ENCODE peak calls at places on chromosome 7, in four cellular contexts. Y is BJ, U is neural crest cell, C is MCF 10A. D is an unnamed sample.

GRCh38 chr7:153835104-153835503 is 217.1 kb upstream of the DPP6 start:
- DNase-seq in U (no peak), Y (no peak), C (no peak), D (no peak)

GRCh38 chr7:128904381-128905197 is 5.9 kb downstream of the KCP start:
- DNase-seq in U (no peak), C (peak), Y (no peak), D (no peak)

GRCh38 chr7:104231054-104232046 is 23.5 kb upstream of the ORC5 start:
- DNase-seq in Y (no peak), C (peak), U (peak), D (no peak)

GRCh38 chr7:139762886-139763285 is 14.9 kb downstream of the HIPK2 start:
- DNase-seq in C (no peak), U (no peak), Y (no peak), D (peak)

GRCh38 chr7:65441010-65441409 is 67.4 kb downstream of the ZNF92 start:
- DNase-seq in C (peak), U (no peak), Y (peak), D (peak)

GRCh38 chr7:2719007-2719406 is 31.0 kb downstream of the AMZ1 start:
- DNase-seq in Y (no peak), C (peak), U (no peak), D (no peak)

GRCh38 chr7:47000561-47000960 is 581.4 kb downstream of the TNS3 start:
- DNase-seq in C (peak), U (no peak), Y (no peak), D (no peak)

GRCh38 chr7:46811529-46811928 is 770.4 kb downstream of the TNS3 start:
- DNase-seq in C (peak), Y (peak), U (no peak), D (peak)

GRCh38 chr7:6409991-6410693 is 37.6 kb downstream of the DAGLB start:
- DNase-seq in U (no peak), Y (no peak), C (no peak), D (no peak)

GRCh38 chr7:1943933-1944618 is 274.0 kb downstream of the ELFN1 start:
- DNase-seq in U (no peak), Y (no peak), C (no peak), D (no peak)

GRCh38 chr7:16945372-16945771 is 63.6 kb upstream of the AGR3 start:
- DNase-seq in Y (no peak), U (no peak), C (no peak), D (no peak)

GRCh38 chr7:114086491-114086905 is 167.7 kb upstream of the PPP1R3A start:
- DNase-seq in Y (no peak), U (peak), C (no peak), D (no peak)

GRCh38 chr7:116512524-116513188 is 12.2 kb upstream of the CAV1 start:
- DNase-seq in C (peak), U (no peak), Y (no peak), D (no peak)

GRCh38 chr7:146116452-146117219 is at the start of gene CNTNAP2:
- DNase-seq in Y (no peak), C (no peak), U (peak), D (no peak)

GRCh38 chr7:136976504-136977251 is 108.2 kb downstream of the CHRM2 start:
- DNase-seq in C (no peak), U (no peak), Y (peak), D (no peak)

GRCh38 chr7:1021366-1021765 is 23.0 kb upstream of the GPR146 start:
- DNase-seq in Y (no peak), C (no peak), U (no peak), D (no peak)

GRCh38 chr7:738723-739454 is 11.8 kb upstream of the PRKAR1B start:
- DNase-seq in U (no peak), Y (no peak), C (no peak), D (no peak)

GRCh38 chr7:142808802-142809583 is 38.2 kb downstream of the PRSS2 start:
- DNase-seq in Y (no peak), U (no peak), C (peak), D (no peak)

GRCh38 chr7:105003275-105003674 is 10.7 kb upstream of the KMT2E start:
- DNase-seq in Y (no peak), U (no peak), C (peak), D (no peak)

GRCh38 chr7:14305233-14305866 is 315.9 kb upstream of the ETV1 start:
- DNase-seq in C (peak), Y (no peak), U (no peak), D (no peak)

GRCh38 chr7:42237162-42237821 is at the start of gene GLI3:
- DNase-seq in C (peak), U (peak), Y (peak), D (no peak)

GRCh38 chr7:157729566-157729965 is 392.8 kb downstream of the DNAJB6 start:
- DNase-seq in C (no peak), Y (no peak), U (no peak), D (no peak)

GRCh38 chr7:25947669-25948516 is 204.1 kb upstream of the NFE2L3 start:
- DNase-seq in U (no peak), Y (no peak), C (no peak), D (peak)

GRCh38 chr7:110010379-110010778 is 1080.5 kb upstream of the LRRN3 start:
- DNase-seq in C (no peak), U (no peak), Y (no peak), D (no peak)

GRCh38 chr7:142642316-142642715 is 107.0 kb upstream of the PRSS1 start:
- DNase-seq in C (no peak), U (no peak), Y (no peak), D (no peak)

GRCh38 chr7:71329030-71329668 is 197.2 kb downstream of the GALNT17 start:
- DNase-seq in Y (no peak), U (no peak), C (no peak), D (no peak)

GRCh38 chr7:71334541-71334940 is 202.6 kb downstream of the GALNT17 start:
- DNase-seq in C (no peak), U (no peak), Y (no peak), D (no peak)

GRCh38 chr7:71326596-71326995 is 194.7 kb downstream of the GALNT17 start:
- DNase-seq in Y (no peak), U (no peak), C (no peak), D (no peak)

GRCh38 chr7:71327946-71328345 is 196.0 kb downstream of the GALNT17 start:
- DNase-seq in C (no peak), Y (no peak), U (no peak), D (no peak)

DNA sequence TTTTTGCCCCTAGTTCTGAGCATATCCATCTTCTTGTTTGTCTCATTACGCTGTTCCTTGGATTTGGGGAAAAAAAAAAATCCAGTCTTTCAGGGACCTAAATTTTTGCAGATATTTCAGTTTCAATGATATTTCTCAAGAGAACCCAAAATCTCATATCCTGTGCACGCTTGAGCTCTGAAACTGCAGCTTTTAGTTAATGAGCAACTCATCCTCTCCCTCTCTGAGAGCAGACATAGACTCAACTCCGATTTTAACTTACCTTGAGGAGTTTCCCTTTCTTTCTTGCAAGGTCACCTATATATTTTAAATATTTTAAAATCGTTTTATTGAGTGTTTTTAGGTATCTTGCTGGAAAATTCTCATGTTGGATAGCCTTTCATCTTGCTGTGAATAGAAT is 200.3 kb downstream of the GALNT17 start:
- DNase-seq in Y (no peak), C (no peak), U (no peak), D (no peak)
- TF ChIP-seq CTCF in Y (no peak), C (no peak), U (no peak), D (no peak)

GRCh38 chr7:92528188-92528957 is at the start of the genes PEX1 and RBM48:
- DNase-seq in Y (peak), C (peak), U (peak), D (peak)
- TF ChIP-seq CTCF in Y (peak), C (no peak), U (no peak), D (peak)

GRCh38 chr7:44922351-44922694 is 37.0 kb upstream of the PURB start:
- DNase-seq in C (no peak), Y (no peak), U (no peak), D (no peak)
- TF ChIP-seq CTCF in C (no peak), Y (no peak), U (peak), D (no peak)

DNA sequence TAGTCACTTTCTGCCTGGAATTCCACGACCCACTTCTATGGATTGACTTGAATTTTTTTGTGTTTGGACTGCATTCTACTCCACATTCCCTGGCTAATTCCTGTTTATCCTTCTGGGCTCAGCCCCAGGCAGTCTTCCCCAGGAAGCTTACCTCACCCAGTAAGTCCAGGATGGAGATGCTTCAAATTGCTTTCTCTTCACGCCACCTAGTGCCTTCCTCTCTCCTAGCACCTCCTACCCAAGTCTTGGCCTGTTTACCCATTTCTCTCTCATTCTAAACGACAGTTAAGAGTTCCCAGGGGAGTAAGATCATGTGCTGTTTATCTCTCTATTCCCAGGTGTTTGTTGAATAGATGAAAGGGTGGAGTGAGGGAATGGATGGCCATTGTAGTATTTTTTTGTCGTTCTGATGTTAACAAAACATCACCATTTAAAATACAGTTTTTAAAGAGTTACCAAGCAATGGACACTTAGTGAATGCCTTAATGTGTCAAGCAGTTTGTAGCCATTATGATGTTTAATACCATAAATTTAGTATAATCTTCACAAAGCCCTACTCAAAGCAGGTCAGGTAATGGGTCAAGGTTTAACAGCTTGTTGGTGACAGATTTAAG is 45.5 kb upstream of the TARP start:
- DNase-seq in C (peak), U (no peak), Y (peak), D (peak)
- TF ChIP-seq CTCF in C (peak), U (peak), Y (peak), D (peak)

DNA sequence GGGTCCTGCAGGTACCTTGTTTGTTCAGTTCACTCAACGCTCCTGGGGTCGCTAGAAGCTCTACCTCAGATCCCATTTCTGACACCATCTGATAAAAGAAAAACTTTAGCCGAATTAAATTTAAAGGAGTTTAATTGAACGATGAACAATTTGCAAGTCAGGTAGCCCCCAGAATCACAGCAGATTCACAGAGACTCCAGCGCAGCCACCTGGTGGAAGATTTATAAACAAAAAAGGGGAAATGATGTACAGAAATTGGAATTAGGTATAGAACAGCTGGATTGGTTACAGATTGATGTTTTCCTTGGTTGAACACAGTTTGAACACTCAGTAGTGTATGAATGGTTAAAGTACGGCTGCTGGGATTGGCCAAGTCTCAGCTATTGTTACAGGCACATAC is 23.1 kb downstream of the FBXL13 start:
- DNase-seq in Y (no peak), C (no peak), U (no peak), D (no peak)
- TF ChIP-seq CTCF in Y (no peak), C (no peak), U (no peak), D (no peak)

GRCh38 chr7:80883188-80884025 is 35.4 kb downstream of the SEMA3C start:
- DNase-seq in C (peak), U (no peak), Y (peak), D (peak)

GRCh38 chr7:80889525-80889924 is 29.3 kb downstream of the SEMA3C start:
- DNase-seq in Y (no peak), C (no peak), U (no peak), D (no peak)

GRCh38 chr7:80882213-80882801 is 36.5 kb downstream of the SEMA3C start:
- DNase-seq in U (no peak), Y (no peak), C (no peak), D (no peak)

GRCh38 chr7:80884511-80885195 is 34.2 kb downstream of the SEMA3C start:
- DNase-seq in C (no peak), U (no peak), Y (no peak), D (no peak)

DNA sequence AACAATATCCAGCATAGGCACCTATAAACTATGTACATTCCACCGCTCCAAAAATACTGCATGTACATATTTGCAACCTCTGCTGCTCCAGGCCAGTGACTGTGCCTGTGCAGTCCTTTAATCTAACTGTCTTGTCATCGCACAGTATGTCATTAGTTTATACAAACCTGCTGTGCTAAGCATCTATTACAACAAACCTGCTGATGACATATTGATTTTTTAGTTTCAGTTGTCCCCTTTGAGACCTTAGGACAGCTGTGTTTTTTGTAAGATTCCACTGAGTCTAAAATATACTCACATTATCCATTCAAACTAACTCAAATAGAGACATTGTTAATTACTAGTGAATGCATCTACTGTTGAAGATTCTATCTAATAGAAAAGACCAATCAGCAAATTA is 33.1 kb downstream of the SEMA3C start:
- DNase-seq in Y (no peak), C (no peak), U (no peak), D (no peak)
- TF ChIP-seq CTCF in Y (no peak), C (no peak), U (no peak), D (no peak)

GRCh38 chr7:69190738-69191137 is 407.5 kb upstream of the AUTS2 start:
- DNase-seq in U (no peak), Y (no peak), C (no peak), D (no peak)
- TF ChIP-seq CTCF in U (no peak), Y (no peak), C (no peak), D (no peak)

GRCh38 chr7:24480501-24480900 is 92.8 kb upstream of the PALS2 start:
- DNase-seq in Y (no peak), U (no peak), C (no peak), D (no peak)

GRCh38 chr7:24476227-24476626 is 97.0 kb upstream of the PALS2 start:
- DNase-seq in C (no peak), Y (no peak), U (no peak), D (no peak)

GRCh38 chr7:24477376-24477775 is 95.9 kb upstream of the PALS2 start:
- DNase-seq in Y (no peak), C (no peak), U (no peak), D (no peak)

GRCh38 chr7:24475573-24475972 is 97.7 kb upstream of the PALS2 start:
- DNase-seq in U (no peak), Y (no peak), C (no peak), D (no peak)

DNA sequence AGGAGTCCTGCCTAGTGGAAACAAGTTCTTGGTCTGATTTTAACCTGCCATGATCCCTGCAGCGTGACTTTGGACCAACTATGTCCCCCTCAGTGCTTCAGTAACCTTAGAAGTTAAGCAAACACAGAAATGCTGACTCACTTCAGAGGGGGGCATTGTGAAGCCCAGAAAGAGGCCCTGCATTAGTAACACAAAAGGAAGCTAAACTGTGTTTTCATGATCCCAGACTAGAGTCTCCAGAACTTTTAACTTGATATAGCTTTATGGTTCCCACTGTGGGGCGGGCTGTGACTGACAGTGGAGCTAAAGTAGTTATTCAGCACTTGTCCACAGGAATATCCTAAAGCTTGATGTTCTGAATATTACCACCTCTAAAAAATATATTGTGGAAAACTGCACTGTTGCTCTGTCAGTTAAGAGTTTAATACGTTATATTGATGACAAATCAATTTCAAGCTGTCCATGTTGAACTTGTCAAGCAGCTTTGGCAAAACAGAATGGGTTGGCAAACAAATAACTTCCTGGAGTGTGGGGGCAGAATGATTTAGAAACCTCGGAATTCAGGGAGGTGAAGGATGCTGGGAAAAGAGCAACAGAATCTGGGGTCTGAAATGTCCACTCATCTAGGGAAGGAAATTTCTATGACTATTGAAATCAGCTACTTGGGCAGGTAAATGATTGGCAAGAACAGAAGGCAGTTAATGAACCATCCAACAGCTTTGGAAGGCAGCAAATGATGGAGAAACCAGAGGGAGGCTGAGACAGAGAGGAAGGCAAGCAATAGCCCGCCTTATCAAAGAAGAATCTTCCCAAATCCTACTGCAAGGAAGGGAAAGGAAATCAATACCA is 95.2 kb upstream of the PALS2 start:
- DNase-seq in C (peak), U (no peak), Y (peak), D (peak)
- TF ChIP-seq CTCF in C (no peak), U (no peak), Y (no peak), D (no peak)

DNA sequence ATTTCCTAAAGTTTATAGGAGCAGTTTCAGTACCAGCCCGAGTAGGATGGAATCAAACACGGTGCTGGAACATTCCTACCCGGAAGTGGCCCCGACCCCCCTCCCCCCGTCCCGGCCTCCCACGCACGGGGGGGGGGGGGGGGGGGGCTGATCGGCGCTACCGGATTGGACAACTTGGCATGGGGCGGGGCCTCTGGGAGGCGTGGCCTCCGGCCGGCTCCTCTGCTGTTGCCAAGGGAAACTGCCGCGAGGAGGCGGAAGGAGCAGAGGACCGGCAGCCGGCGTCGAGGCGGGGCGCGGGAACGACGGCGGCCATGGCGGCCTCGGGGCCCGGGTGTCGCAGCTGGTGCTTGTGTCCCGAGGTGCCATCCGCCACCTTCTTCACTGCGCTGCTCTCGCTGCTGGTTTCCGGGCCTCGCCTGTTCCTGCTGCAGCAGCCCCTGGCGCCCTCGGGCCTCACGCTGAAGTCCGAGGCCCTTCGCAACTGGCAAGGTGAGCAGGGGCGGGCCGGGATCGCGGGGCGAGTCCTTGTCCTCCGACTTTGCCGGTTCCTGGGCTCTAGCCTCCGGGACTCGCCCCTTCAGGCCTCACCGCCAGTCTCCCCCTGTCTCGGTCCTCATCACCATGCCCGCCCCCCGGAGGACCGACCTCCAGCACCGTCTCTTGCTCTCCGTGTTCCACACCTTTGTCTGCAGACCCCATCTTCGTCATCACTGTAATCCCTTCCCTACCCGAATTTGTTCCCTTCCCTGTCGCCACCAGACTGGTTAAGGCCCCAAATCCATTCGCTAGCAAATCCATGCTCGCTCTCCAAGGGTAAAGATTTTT is at the start of gene RHBDD2:
- DNase-seq in U (peak), C (peak), Y (peak), D (peak)
- TF ChIP-seq CTCF in U (no peak), C (no peak), Y (peak), D (no peak)

D was measured in epithelial cell of proximal tubule.